ENCODE peak calls at places on chromosomes 1 and 21, in nine cellular contexts. One of them, this sample, is unnamed.
A peak's percentile ranks its signal among the peaks of the same experiment; 100 is the strongest.

GRCh38 chr1:61956774-61957173 is 214.5 kb downstream of the PATJ start:
- DNase-seq in NCI-H1694 treated with DMSO at 0.1 percent for 48 hours: no peak
- DNase-seq in heart right ventricle: no peak
- DNase-seq in stimulated activated CD4-positive, alpha-beta T cell treated with anti-CD3 and anti-CD28 coated beads, Interleukin-12 subunit alpha, Interleukin-12 subunit beta, amount 100 ng/mL, for 48 hours: no peak
- DNase-seq in activated CD4-positive, alpha-beta T cell treated with anti-CD3 and anti-CD28 coated beads, Interleukin-2, amount 10 ng/mL, durations not matched to agents 7 days and 5 days: no peak
- DNase-seq in M059J: no peak
- DNase-seq in foreskin fibroblast: no peak
- DNase-seq in activated effector memory CD4-positive, alpha-beta T cell treated with Interleukin-2 at 50 U/mL for 16 hours: no peak
- DNase-seq in astrocyte of the spinal cord: no peak
- DNase-seq in this sample: no peak

GRCh38 chr21:36551731-36552457 is 72.0 kb upstream of the CLDN14 start:
- DNase-seq in activated effector memory CD4-positive, alpha-beta T cell treated with Interleukin-2 at 50 U/mL for 16 hours: no peak
- DNase-seq in heart right ventricle: no peak
- DNase-seq in foreskin fibroblast: peak; percentile 81
- DNase-seq in activated CD4-positive, alpha-beta T cell treated with anti-CD3 and anti-CD28 coated beads, Interleukin-2, amount 10 ng/mL, durations not matched to agents 7 days and 5 days: no peak
- DNase-seq in stimulated activated CD4-positive, alpha-beta T cell treated with anti-CD3 and anti-CD28 coated beads, Interleukin-12 subunit alpha, Interleukin-12 subunit beta, amount 100 ng/mL, for 48 hours: no peak
- DNase-seq in NCI-H1694 treated with DMSO at 0.1 percent for 48 hours: no peak
- DNase-seq in astrocyte of the spinal cord: peak; percentile 31
- DNase-seq in M059J: peak; percentile 65
- DNase-seq in this sample: no peak

GRCh38 chr1:5648410-5649165 is 343.6 kb downstream of the NPHP4 start:
- DNase-seq in activated CD4-positive, alpha-beta T cell treated with anti-CD3 and anti-CD28 coated beads, Interleukin-2, amount 10 ng/mL, durations not matched to agents 7 days and 5 days: no peak
- DNase-seq in NCI-H1694 treated with DMSO at 0.1 percent for 48 hours: no peak
- DNase-seq in heart right ventricle: no peak
- DNase-seq in stimulated activated CD4-positive, alpha-beta T cell treated with anti-CD3 and anti-CD28 coated beads, Interleukin-12 subunit alpha, Interleukin-12 subunit beta, amount 100 ng/mL, for 48 hours: no peak
- DNase-seq in activated effector memory CD4-positive, alpha-beta T cell treated with Interleukin-2 at 50 U/mL for 16 hours: no peak
- DNase-seq in astrocyte of the spinal cord: no peak
- DNase-seq in foreskin fibroblast: no peak
- DNase-seq in M059J: peak; percentile 48
- DNase-seq in this sample: no peak

GRCh38 chr1:61474963-61475362 is 250.0 kb downstream of the TM2D1 start:
- DNase-seq in NCI-H1694 treated with DMSO at 0.1 percent for 48 hours: no peak
- DNase-seq in foreskin fibroblast: no peak
- DNase-seq in activated effector memory CD4-positive, alpha-beta T cell treated with Interleukin-2 at 50 U/mL for 16 hours: no peak
- DNase-seq in heart right ventricle: no peak
- DNase-seq in activated CD4-positive, alpha-beta T cell treated with anti-CD3 and anti-CD28 coated beads, Interleukin-2, amount 10 ng/mL, durations not matched to agents 7 days and 5 days: no peak
- DNase-seq in astrocyte of the spinal cord: no peak
- DNase-seq in stimulated activated CD4-positive, alpha-beta T cell treated with anti-CD3 and anti-CD28 coated beads, Interleukin-12 subunit alpha, Interleukin-12 subunit beta, amount 100 ng/mL, for 48 hours: no peak
- DNase-seq in M059J: no peak
- DNase-seq in this sample: no peak

GRCh38 chr1:222090103-222090502 is 348.2 kb upstream of the DUSP10 start:
- DNase-seq in heart right ventricle: no peak
- DNase-seq in activated CD4-positive, alpha-beta T cell treated with anti-CD3 and anti-CD28 coated beads, Interleukin-2, amount 10 ng/mL, durations not matched to agents 7 days and 5 days: no peak
- DNase-seq in foreskin fibroblast: no peak
- DNase-seq in activated effector memory CD4-positive, alpha-beta T cell treated with Interleukin-2 at 50 U/mL for 16 hours: no peak
- DNase-seq in astrocyte of the spinal cord: peak; percentile 36
- DNase-seq in M059J: no peak
- DNase-seq in NCI-H1694 treated with DMSO at 0.1 percent for 48 hours: no peak
- DNase-seq in stimulated activated CD4-positive, alpha-beta T cell treated with anti-CD3 and anti-CD28 coated beads, Interleukin-12 subunit alpha, Interleukin-12 subunit beta, amount 100 ng/mL, for 48 hours: no peak
- DNase-seq in this sample: no peak

GRCh38 chr1:167905182-167905581 is 8.8 kb downstream of the ADCY10 start:
- DNase-seq in NCI-H1694 treated with DMSO at 0.1 percent for 48 hours: no peak
- DNase-seq in activated CD4-positive, alpha-beta T cell treated with anti-CD3 and anti-CD28 coated beads, Interleukin-2, amount 10 ng/mL, durations not matched to agents 7 days and 5 days: no peak
- DNase-seq in M059J: no peak
- DNase-seq in stimulated activated CD4-positive, alpha-beta T cell treated with anti-CD3 and anti-CD28 coated beads, Interleukin-12 subunit alpha, Interleukin-12 subunit beta, amount 100 ng/mL, for 48 hours: no peak
- DNase-seq in foreskin fibroblast: peak; percentile 21
- DNase-seq in activated effector memory CD4-positive, alpha-beta T cell treated with Interleukin-2 at 50 U/mL for 16 hours: no peak
- DNase-seq in heart right ventricle: no peak
- DNase-seq in astrocyte of the spinal cord: peak; percentile 34
- DNase-seq in this sample: no peak

GRCh38 chr1:15508700-15509487 is 15.1 kb downstream of the CASP9 start:
- DNase-seq in activated effector memory CD4-positive, alpha-beta T cell treated with Interleukin-2 at 50 U/mL for 16 hours: no peak
- DNase-seq in astrocyte of the spinal cord: no peak
- DNase-seq in NCI-H1694 treated with DMSO at 0.1 percent for 48 hours: no peak
- DNase-seq in heart right ventricle: no peak
- DNase-seq in foreskin fibroblast: no peak
- DNase-seq in activated CD4-positive, alpha-beta T cell treated with anti-CD3 and anti-CD28 coated beads, Interleukin-2, amount 10 ng/mL, durations not matched to agents 7 days and 5 days: no peak
- DNase-seq in M059J: no peak
- DNase-seq in stimulated activated CD4-positive, alpha-beta T cell treated with anti-CD3 and anti-CD28 coated beads, Interleukin-12 subunit alpha, Interleukin-12 subunit beta, amount 100 ng/mL, for 48 hours: no peak
- DNase-seq in this sample: peak; percentile 49

GRCh38 chr21:28636988-28637691 is 355.5 kb downstream of the LTN1 start:
- DNase-seq in astrocyte of the spinal cord: peak; percentile 90
- DNase-seq in activated effector memory CD4-positive, alpha-beta T cell treated with Interleukin-2 at 50 U/mL for 16 hours: no peak
- DNase-seq in foreskin fibroblast: peak; percentile 84
- DNase-seq in heart right ventricle: no peak
- DNase-seq in NCI-H1694 treated with DMSO at 0.1 percent for 48 hours: no peak
- DNase-seq in M059J: peak; percentile 85
- DNase-seq in stimulated activated CD4-positive, alpha-beta T cell treated with anti-CD3 and anti-CD28 coated beads, Interleukin-12 subunit alpha, Interleukin-12 subunit beta, amount 100 ng/mL, for 48 hours: peak; percentile 10
- DNase-seq in activated CD4-positive, alpha-beta T cell treated with anti-CD3 and anti-CD28 coated beads, Interleukin-2, amount 10 ng/mL, durations not matched to agents 7 days and 5 days: no peak
- DNase-seq in this sample: peak; percentile 72

GRCh38 chr1:239718997-239719628 is 332.7 kb downstream of the CHRM3 start:
- DNase-seq in M059J: no peak
- DNase-seq in activated effector memory CD4-positive, alpha-beta T cell treated with Interleukin-2 at 50 U/mL for 16 hours: no peak
- DNase-seq in foreskin fibroblast: no peak
- DNase-seq in heart right ventricle: no peak
- DNase-seq in astrocyte of the spinal cord: no peak
- DNase-seq in stimulated activated CD4-positive, alpha-beta T cell treated with anti-CD3 and anti-CD28 coated beads, Interleukin-12 subunit alpha, Interleukin-12 subunit beta, amount 100 ng/mL, for 48 hours: no peak
- DNase-seq in NCI-H1694 treated with DMSO at 0.1 percent for 48 hours: no peak
- DNase-seq in activated CD4-positive, alpha-beta T cell treated with anti-CD3 and anti-CD28 coated beads, Interleukin-2, amount 10 ng/mL, durations not matched to agents 7 days and 5 days: peak; percentile 50
- DNase-seq in this sample: no peak

GRCh38 chr1:228349701-228350171 is 56.9 kb downstream of the TRIM11 start:
- DNase-seq in activated CD4-positive, alpha-beta T cell treated with anti-CD3 and anti-CD28 coated beads, Interleukin-2, amount 10 ng/mL, durations not matched to agents 7 days and 5 days: no peak
- DNase-seq in foreskin fibroblast: no peak
- DNase-seq in NCI-H1694 treated with DMSO at 0.1 percent for 48 hours: no peak
- DNase-seq in heart right ventricle: no peak
- DNase-seq in stimulated activated CD4-positive, alpha-beta T cell treated with anti-CD3 and anti-CD28 coated beads, Interleukin-12 subunit alpha, Interleukin-12 subunit beta, amount 100 ng/mL, for 48 hours: no peak
- DNase-seq in activated effector memory CD4-positive, alpha-beta T cell treated with Interleukin-2 at 50 U/mL for 16 hours: no peak
- DNase-seq in M059J: no peak
- DNase-seq in astrocyte of the spinal cord: no peak
- DNase-seq in this sample: no peak

GRCh38 chr1:178684542-178685000 is 40.5 kb upstream of the RALGPS2 start:
- DNase-seq in activated CD4-positive, alpha-beta T cell treated with anti-CD3 and anti-CD28 coated beads, Interleukin-2, amount 10 ng/mL, durations not matched to agents 7 days and 5 days: no peak
- DNase-seq in M059J: peak; percentile 91
- DNase-seq in NCI-H1694 treated with DMSO at 0.1 percent for 48 hours: no peak
- DNase-seq in stimulated activated CD4-positive, alpha-beta T cell treated with anti-CD3 and anti-CD28 coated beads, Interleukin-12 subunit alpha, Interleukin-12 subunit beta, amount 100 ng/mL, for 48 hours: no peak
- DNase-seq in foreskin fibroblast: peak; percentile 81
- DNase-seq in heart right ventricle: no peak
- DNase-seq in astrocyte of the spinal cord: peak; percentile 93
- DNase-seq in activated effector memory CD4-positive, alpha-beta T cell treated with Interleukin-2 at 50 U/mL for 16 hours: no peak
- DNase-seq in this sample: no peak

GRCh38 chr1:204475651-204476432 is 18.8 kb downstream of the PIK3C2B start:
- DNase-seq in astrocyte of the spinal cord: no peak
- DNase-seq in NCI-H1694 treated with DMSO at 0.1 percent for 48 hours: no peak
- DNase-seq in heart right ventricle: no peak
- DNase-seq in M059J: no peak
- DNase-seq in activated effector memory CD4-positive, alpha-beta T cell treated with Interleukin-2 at 50 U/mL for 16 hours: no peak
- DNase-seq in activated CD4-positive, alpha-beta T cell treated with anti-CD3 and anti-CD28 coated beads, Interleukin-2, amount 10 ng/mL, durations not matched to agents 7 days and 5 days: no peak
- DNase-seq in stimulated activated CD4-positive, alpha-beta T cell treated with anti-CD3 and anti-CD28 coated beads, Interleukin-12 subunit alpha, Interleukin-12 subunit beta, amount 100 ng/mL, for 48 hours: no peak
- DNase-seq in foreskin fibroblast: no peak
- DNase-seq in this sample: no peak

GRCh38 chr1:201562659-201563405 is 23.9 kb downstream of the NAV1 start:
- DNase-seq in NCI-H1694 treated with DMSO at 0.1 percent for 48 hours: no peak
- DNase-seq in foreskin fibroblast: peak; percentile 93
- DNase-seq in heart right ventricle: no peak
- DNase-seq in activated effector memory CD4-positive, alpha-beta T cell treated with Interleukin-2 at 50 U/mL for 16 hours: no peak
- DNase-seq in activated CD4-positive, alpha-beta T cell treated with anti-CD3 and anti-CD28 coated beads, Interleukin-2, amount 10 ng/mL, durations not matched to agents 7 days and 5 days: no peak
- DNase-seq in stimulated activated CD4-positive, alpha-beta T cell treated with anti-CD3 and anti-CD28 coated beads, Interleukin-12 subunit alpha, Interleukin-12 subunit beta, amount 100 ng/mL, for 48 hours: no peak
- DNase-seq in M059J: peak; percentile 69
- DNase-seq in astrocyte of the spinal cord: peak; percentile 82
- DNase-seq in this sample: no peak

GRCh38 chr21:14754259-14754604 is 208.1 kb upstream of the SAMSN1 start:
- DNase-seq in M059J: no peak
- DNase-seq in heart right ventricle: no peak
- DNase-seq in activated effector memory CD4-positive, alpha-beta T cell treated with Interleukin-2 at 50 U/mL for 16 hours: no peak
- DNase-seq in stimulated activated CD4-positive, alpha-beta T cell treated with anti-CD3 and anti-CD28 coated beads, Interleukin-12 subunit alpha, Interleukin-12 subunit beta, amount 100 ng/mL, for 48 hours: no peak
- DNase-seq in astrocyte of the spinal cord: no peak
- DNase-seq in foreskin fibroblast: no peak
- DNase-seq in activated CD4-positive, alpha-beta T cell treated with anti-CD3 and anti-CD28 coated beads, Interleukin-2, amount 10 ng/mL, durations not matched to agents 7 days and 5 days: no peak
- DNase-seq in NCI-H1694 treated with DMSO at 0.1 percent for 48 hours: no peak
- DNase-seq in this sample: no peak